ENCODE peak calls at places on chromosomes 4 and X, in four cellular contexts. K is NCI-H2171, V is B cell, E is DMS153. J is an unnamed sample.

GRCh38 chrX:43000121-43000520 is 222.2 kb upstream of the PPP1R2C start:
- DNase-seq in V (no peak), K (no peak), E (no peak), J (no peak)

GRCh38 chr4:41285202-41285876 is 28.6 kb downstream of the UCHL1 start:
- DNase-seq in V (no peak), E (no peak), K (no peak), J (no peak)

GRCh38 chr4:158873795-158874359 is 105.1 kb downstream of the FNIP2 start:
- DNase-seq in V (no peak), E (no peak), K (no peak), J (no peak)

GRCh38 chr4:522438-522837 is 23.4 kb downstream of the PIGG start:
- DNase-seq in V (no peak), K (no peak), E (no peak), J (no peak)

GRCh38 chrX:104972737-104973136 is 247.8 kb downstream of the TEX13A start:
- DNase-seq in E (no peak), K (no peak), V (no peak), J (no peak)

GRCh38 chr4:27006247-27006603 is 145.6 kb downstream of the STIM2 start:
- DNase-seq in E (no peak), K (no peak), V (no peak), J (no peak)

GRCh38 chr4:188550296-188550695 is 411.1 kb downstream of the TRIML1 start:
- DNase-seq in V (no peak), E (no peak), K (no peak), J (no peak)

GRCh38 chr4:5976431-5976830 is 41.8 kb downstream of the C4orf50 start:
- DNase-seq in E (no peak), K (no peak), V (no peak), J (no peak)

GRCh38 chrX:134186362-134187121 is 50.4 kb upstream of the CCDC160 start:
- DNase-seq in E (no peak), V (peak), K (no peak), J (no peak)

GRCh38 chr4:109801099-109801789 is 555 bp downstream of the CFI start:
- DNase-seq in V (no peak), K (no peak), E (no peak), J (no peak)

GRCh38 chrX:149021164-149021563 is 483.9 kb downstream of the IDS start:
- DNase-seq in V (no peak), K (no peak), E (no peak), J (no peak)